ENCODE peak calls at places on chromosomes 6 and 20, in seven cellular contexts. T is HCT116, E is HepG2, G is H1, B is GM12878, H is NT2/D1, U is K562. Z is an unnamed sample.

GRCh38 chr20:38023181-38024085 is 9.8 kb downstream of the TTI1 start:
- DNase-seq in U (no peak), H (no peak), B (no peak), G (no peak), T (no peak), E (peak; percentile 43), Z (no peak)

GRCh38 chr6:71291991-71292390 is 3.4 kb downstream of the OGFRL1 start:
- DNase-seq in E (no peak), B (no peak), H (no peak), G (no peak), T (no peak), U (no peak), Z (no peak)

GRCh38 chr6:107743311-107743710 is 80.8 kb downstream of the SCML4 start:
- DNase-seq in T (no peak), E (no peak), H (no peak), G (no peak), B (no peak), U (no peak), Z (no peak)

GRCh38 chr6:151307501-151307900 is 67.7 kb downstream of the AKAP12 start:
- DNase-seq in T (no peak), H (no peak), G (no peak), E (peak; percentile 51), U (no peak), B (no peak), Z (no peak)

GRCh38 chr6:96153775-96154174 is 138.0 kb downstream of the FUT9 start:
- DNase-seq in T (no peak), H (no peak), E (no peak), B (no peak), U (no peak), G (no peak), Z (peak; percentile 33)

GRCh38 chr6:138275976-138276375 is 57.7 kb upstream of the PBOV1 start:
- DNase-seq in B (no peak), H (no peak), E (no peak), G (no peak), U (no peak), T (no peak), Z (no peak)

GRCh38 chr6:27890351-27891299 is 21.6 kb downstream of the OR2B2 start:
- DNase-seq in T (peak; percentile 97), B (peak; percentile 100), G (no peak), H (no peak), E (no peak), U (peak; percentile 73), Z (peak; percentile 75)

GRCh38 chr6:35391240-35391968 is 49.0 kb downstream of the PPARD start:
- DNase-seq in E (no peak), B (no peak), H (no peak), U (no peak), T (peak; percentile 70), G (no peak), Z (no peak)

GRCh38 chr20:25022680-25023079 is 30.1 kb upstream of the APMAP start:
- DNase-seq in E (no peak), U (no peak), G (no peak), H (no peak), B (no peak), T (no peak), Z (no peak)

GRCh38 chr20:10476319-10476724 is 41.2 kb downstream of the SLX4IP start:
- DNase-seq in E (no peak), U (peak; percentile 23), H (no peak), B (peak; percentile 60), T (no peak), G (no peak), Z (no peak)

GRCh38 chr6:31614075-31614619 is 887 bp upstream of the AIF1 start:
- DNase-seq in B (peak; percentile 57), G (no peak), E (peak; percentile 44), T (no peak), H (no peak), U (no peak), Z (no peak)

GRCh38 chr20:38774167-38774566 is 25.9 kb downstream of the ACTR5 start:
- DNase-seq in B (no peak), U (no peak), E (no peak), H (no peak), T (no peak), G (no peak), Z (no peak)

GRCh38 chr6:168214586-168215104 is 104.9 kb downstream of the DACT2 start:
- DNase-seq in U (no peak), G (no peak), T (no peak), H (no peak), E (no peak), B (no peak), Z (no peak)

GRCh38 chr6:27668442-27669275 is 195.8 kb upstream of the ZNF184 start:
- DNase-seq in E (peak; percentile 66), B (no peak), H (no peak), T (peak; percentile 80), G (peak; percentile 80), U (peak; percentile 82), Z (peak; percentile 44)

GRCh38 chr6:11616200-11616611 is 78.7 kb downstream of the TMEM170B start:
- DNase-seq in T (no peak), B (no peak), E (no peak), U (no peak), H (no peak), G (no peak), Z (no peak)

GRCh38 chr6:159163901-159164370 is 5.3 kb upstream of the FNDC1 start:
- DNase-seq in H (no peak), G (no peak), T (no peak), E (no peak), U (no peak), B (no peak), Z (no peak)

GRCh38 chr6:2196079-2196679 is 49.2 kb downstream of the GMDS start:
- DNase-seq in G (no peak), U (peak; percentile 45), T (peak; percentile 19), E (peak; percentile 40), H (peak; percentile 9), B (peak; percentile 13), Z (peak; percentile 57)

DNA sequence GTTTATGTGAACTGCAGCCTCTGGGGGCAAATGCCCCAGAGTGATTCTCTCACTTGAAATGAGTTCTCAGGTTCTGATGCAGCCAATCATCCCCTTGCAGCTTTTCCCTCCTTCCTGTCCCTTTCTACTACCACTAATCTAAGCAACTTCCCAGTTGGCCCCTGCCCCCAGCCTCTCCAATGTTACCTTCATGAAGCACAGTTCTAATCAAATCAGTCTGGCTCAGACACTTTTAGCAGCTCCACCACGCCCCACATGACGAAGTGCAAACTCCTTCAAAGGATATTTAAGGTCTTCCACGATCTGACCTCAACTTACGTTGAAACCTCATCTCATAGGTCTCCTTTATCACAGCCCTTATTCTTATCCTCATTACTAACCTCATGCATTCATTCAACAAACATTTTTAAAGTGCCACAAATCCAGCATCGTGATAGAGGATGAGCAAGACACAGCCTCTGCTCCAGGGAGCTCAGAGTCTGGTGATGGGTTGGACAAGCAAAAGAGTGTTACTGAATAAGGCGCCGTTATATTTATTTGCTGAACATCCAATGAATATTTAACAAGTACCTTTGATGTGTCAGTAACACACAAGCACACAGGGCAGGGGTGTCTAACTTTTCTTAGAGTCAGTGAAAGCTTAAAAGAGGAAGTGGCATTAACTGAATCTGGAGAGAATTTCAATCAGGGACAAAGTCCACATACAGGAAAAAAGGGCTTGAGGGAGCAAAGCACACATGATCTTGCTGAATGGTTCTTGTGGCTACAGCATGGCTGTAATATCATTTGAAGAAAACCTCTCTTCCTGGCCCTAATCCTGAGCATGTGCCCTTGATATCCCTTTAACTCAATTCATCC is 20.4 kb upstream of the DTNBP1 start:
- DNase-seq in T (no peak), G (no peak), B (peak; percentile 40), E (peak; percentile 18), H (no peak), U (no peak), Z (no peak)
- TF ChIP-seq YY1 in T (no peak), G (no peak), B (no peak), E (no peak), H (no peak), U (no peak), Z (no peak)

DNA sequence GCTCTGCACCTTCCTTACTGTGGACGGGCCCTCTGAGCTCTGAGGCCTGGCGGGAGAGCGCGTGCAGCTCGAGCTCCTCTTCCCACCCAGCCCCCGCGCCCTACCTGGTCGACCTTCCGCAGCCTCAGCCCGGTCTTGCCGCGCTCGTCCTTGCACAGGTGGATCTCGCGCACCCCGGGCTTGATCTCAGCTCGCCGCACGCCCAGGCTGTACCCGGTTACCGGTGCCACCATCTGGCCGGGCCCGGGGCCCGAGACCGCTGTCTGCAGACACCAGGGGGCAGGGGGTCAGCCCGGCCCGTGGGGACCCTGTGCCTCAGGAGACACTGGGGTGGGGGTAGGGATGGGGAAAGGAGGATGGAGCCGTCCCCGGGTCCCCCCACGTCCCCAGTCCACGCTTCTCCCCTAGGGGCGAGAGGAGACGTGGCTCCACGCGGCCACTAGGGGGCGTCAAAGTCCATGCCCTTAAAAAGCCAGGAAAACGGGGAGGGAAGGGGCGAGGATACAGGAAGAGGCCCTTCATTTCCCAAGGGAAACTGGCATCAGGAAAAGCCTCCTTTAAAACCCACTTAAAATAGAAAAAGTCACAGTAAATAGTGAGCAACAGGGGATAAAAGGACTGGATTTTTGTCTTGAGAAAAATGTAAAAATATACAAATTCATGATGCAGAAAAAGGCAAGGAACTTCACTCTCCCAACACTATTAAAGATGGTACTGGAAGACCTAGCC is 15.5 kb downstream of the SDCBP2 start:
- DNase-seq in G (no peak), U (peak; percentile 70), E (peak; percentile 71), H (peak; percentile 67), T (peak; percentile 49), B (no peak), Z (peak; percentile 93)
- TF ChIP-seq YY1 in G (peak; percentile 39), U (no peak), E (no peak), H (no peak), T (no peak), B (peak; percentile 18), Z (no peak)

GRCh38 chr6:30076333-30076732 is 764 bp upstream of the RNF39 start:
- DNase-seq in H (no peak), B (no peak), T (no peak), G (no peak), E (peak; percentile 18), U (no peak), Z (peak; percentile 4)
- TF ChIP-seq YY1 in H (no peak), B (no peak), T (no peak), G (no peak), E (no peak), U (no peak), Z (no peak)

GRCh38 chr20:3909952-3910366 is 20.8 kb downstream of the PANK2 start:
- DNase-seq in B (no peak), H (no peak), E (no peak), U (peak; percentile 61), G (no peak), T (no peak), Z (no peak)

GRCh38 chr20:3914446-3914845 is 25.3 kb downstream of the PANK2 start:
- DNase-seq in U (no peak), B (no peak), H (no peak), G (no peak), E (no peak), T (no peak), Z (no peak)

GRCh38 chr20:3910868-3911267 is 21.7 kb downstream of the PANK2 start:
- DNase-seq in G (no peak), E (no peak), U (no peak), B (no peak), H (no peak), T (no peak), Z (no peak)

GRCh38 chr20:3908667-3909066 is 19.5 kb downstream of the PANK2 start:
- DNase-seq in B (no peak), H (no peak), E (no peak), T (no peak), U (no peak), G (no peak), Z (no peak)

DNA sequence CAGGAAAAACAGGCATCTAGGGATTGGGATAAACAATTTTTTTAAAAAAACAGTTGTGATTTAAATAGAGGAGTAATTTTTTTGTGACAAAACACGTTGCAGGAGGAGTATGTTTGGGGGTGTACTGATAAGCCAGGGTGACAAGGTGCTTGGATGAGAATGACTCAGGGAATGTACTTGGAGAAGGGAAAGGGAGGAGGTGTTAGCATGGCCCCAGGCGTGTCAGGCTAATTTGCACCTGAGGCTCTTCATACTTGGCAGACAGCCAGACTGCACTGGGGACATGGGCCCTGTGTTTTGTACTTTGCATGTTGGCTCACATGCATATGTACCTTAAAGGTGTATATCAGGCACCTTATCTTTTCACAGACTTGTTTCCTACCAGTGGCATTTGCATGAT is 22.8 kb downstream of the PANK2 start:
- DNase-seq in H (no peak), U (peak; percentile 59), B (no peak), T (no peak), E (no peak), G (no peak), Z (no peak)
- TF ChIP-seq YY1 in H (no peak), U (no peak), B (no peak), T (no peak), E (no peak), G (no peak), Z (no peak)

Z was measured in SK-N-SH.